ENCODE peak calls at places on chromosomes 12 and 14, in ten cellular contexts. S is GM18507; G is CD4-positive, alpha-beta memory T cell; E is astrocyte of the spinal cord; R is progenitor cell of endocrine pancreas; M is NCI-H1417; L is AG20443; B is pancreas; C is NCI-H1694; U is CD4-positive, CD25-positive, alpha-beta regulatory T cell. X is an unnamed sample.
A peak's percentile ranks its signal among the peaks of the same experiment; 100 is the strongest.

GRCh38 chr12:8912910-8913309 is 1.4 kb upstream of the PHC1 start:
- DNase-seq in S (no peak), G (peak; percentile 19), E (no peak), R (no peak), M (peak; percentile 80), L (no peak), B (peak; percentile 13), C (no peak), U (peak; percentile 32), X (no peak)

GRCh38 chr12:120402217-120402616 is 33.3 kb upstream of the MSI1 start:
- DNase-seq in S (no peak), G (no peak), E (peak; percentile 13), R (no peak), M (no peak), L (no peak), B (no peak), C (no peak), U (no peak), X (no peak)

GRCh38 chr14:68314642-68315041 is 478.2 kb downstream of the ZFP36L1 start:
- DNase-seq in S (no peak), G (no peak), E (no peak), R (no peak), M (no peak), L (no peak), B (no peak), C (no peak), U (no peak), X (no peak)

GRCh38 chr14:94354638-94355185 is 31.6 kb upstream of the SERPINA6 start:
- DNase-seq in S (no peak), G (no peak), E (no peak), R (no peak), M (no peak), L (peak; percentile 0), B (no peak), C (no peak), U (no peak), X (no peak)

GRCh38 chr14:61430066-61430757 is 108.8 kb downstream of the PRKCH start:
- DNase-seq in S (no peak), G (no peak), E (no peak), R (no peak), M (peak; percentile 14), L (no peak), B (no peak), C (no peak), U (no peak), X (no peak)

GRCh38 chr12:25960176-25960575 is 1.7 kb downstream of the RASSF8 start:
- DNase-seq in S (no peak), G (no peak), E (peak; percentile 58), R (no peak), M (peak; percentile 36), L (peak; percentile 27), B (no peak), C (no peak), U (no peak), X (no peak)

GRCh38 chr12:110704750-110705149 is 15.8 kb upstream of the HVCN1 start:
- DNase-seq in S (no peak), G (no peak), E (no peak), R (peak; percentile 14), M (peak; percentile 79), L (no peak), B (peak; percentile 29), C (no peak), U (no peak), X (no peak)

GRCh38 chr12:58915634-58916033 is 4.7 kb downstream of the LRIG3 start:
- DNase-seq in S (no peak), G (no peak), E (peak; percentile 78), R (no peak), M (peak; percentile 93), L (peak; percentile 75), B (peak; percentile 31), C (peak; percentile 65), U (no peak), X (peak; percentile 42)

X was measured in NCI-H2081 treated with DMSO at 0.1 percent for 48 hours.